ENCODE peak calls at places on chromosomes 7 and 10, in five cellular contexts. B, H, Z, J and I are unnamed samples.

GRCh38 chr7:121002-121401 is 71.4 kb upstream of the FAM20C start:
- DNase-seq in B (no peak), H (no peak), Z (no peak), J (no peak), I (no peak)

GRCh38 chr7:87966271-87966670 is 32.2 kb downstream of the ADAM22 start:
- DNase-seq in B (no peak), H (no peak), Z (no peak), J (no peak), I (no peak)

GRCh38 chr10:97532935-97533671 is 34.4 kb downstream of the UBTD1 start:
- DNase-seq in B (no peak), H (no peak), Z (peak; percentile 28), J (no peak), I (no peak)

GRCh38 chr7:102306916-102307677 is 20.4 kb downstream of the SH2B2 start:
- DNase-seq in B (no peak), H (no peak), Z (no peak), J (peak; percentile 40), I (peak; percentile 54)

GRCh38 chr10:58511765-58512469 is 755 bp upstream of the BICC1 start:
- DNase-seq in B (no peak), H (no peak), Z (no peak), J (no peak), I (peak; percentile 65)

GRCh38 chr10:94351089-94351488 is 11.7 kb downstream of the NOC3L start:
- DNase-seq in B (no peak), H (no peak), Z (no peak), J (no peak), I (no peak)

GRCh38 chr7:19984231-19984632 is 210.8 kb upstream of the TMEM196 start:
- DNase-seq in B (no peak), H (no peak), Z (no peak), J (no peak), I (no peak)

GRCh38 chr7:118232837-118233236 is 8.3 kb downstream of the ANKRD7 start:
- DNase-seq in B (no peak), H (no peak), Z (no peak), J (no peak), I (no peak)

GRCh38 chr10:97095701-97096300 is 90.0 kb downstream of the SLIT1 start:
- DNase-seq in B (no peak), H (no peak), Z (no peak), J (no peak), I (no peak)

GRCh38 chr7:137953692-137954470 is 48.0 kb downstream of the CREB3L2 start:
- DNase-seq in B (no peak), H (no peak), Z (peak; percentile 89), J (no peak), I (no peak)

GRCh38 chr10:130403153-130403890 is 267.1 kb downstream of the GLRX3 start:
- DNase-seq in B (no peak), H (no peak), Z (no peak), J (no peak), I (no peak)

GRCh38 chr7:107860241-107860961 is 30.6 kb upstream of the DLD start:
- DNase-seq in B (no peak), H (no peak), Z (no peak), J (no peak), I (no peak)

GRCh38 chr10:117601716-117602115 is 59.2 kb downstream of the EMX2 start:
- DNase-seq in B (peak; percentile 12), H (no peak), Z (no peak), J (no peak), I (no peak)

GRCh38 chr10:5640036-5640435 is 26.4 kb downstream of the ASB13 start:
- DNase-seq in B (no peak), H (no peak), Z (no peak), J (no peak), I (no peak)

GRCh38 chr10:43390791-43391190 is 18.2 kb downstream of the HNRNPF start:
- DNase-seq in B (peak; percentile 52), H (no peak), Z (no peak), J (no peak), I (no peak)

GRCh38 chr7:28155964-28156363 is 24.6 kb downstream of the JAZF1 start:
- DNase-seq in B (no peak), H (no peak), Z (no peak), J (no peak), I (no peak)

GRCh38 chr10:4918236-4918635 is 45.0 kb upstream of the AKR1C1 start:
- DNase-seq in B (no peak), H (no peak), Z (no peak), J (no peak), I (no peak)

GRCh38 chr10:122504551-122504950 is 43.2 kb downstream of the HTRA1 start:
- DNase-seq in B (peak; percentile 97), H (no peak), Z (peak; percentile 35), J (no peak), I (peak; percentile 96)

GRCh38 chr7:149280661-149281507 is 18.9 kb downstream of the ZNF783 start:
- DNase-seq in B (no peak), H (no peak), Z (no peak), J (no peak), I (no peak)

GRCh38 chr10:132185601-132186487 is 904 bp upstream of the DPYSL4 start:
- DNase-seq in B (no peak), H (peak; percentile 25), Z (no peak), J (no peak), I (no peak)

GRCh38 chr10:3471927-3472704 is 299.5 kb upstream of the PITRM1 start:
- DNase-seq in B (peak; percentile 80), H (no peak), Z (no peak), J (no peak), I (no peak)

GRCh38 chr7:80499350-80499955 is 12.4 kb downstream of the GNAT3 start:
- DNase-seq in B (peak; percentile 66), H (no peak), Z (no peak), J (no peak), I (no peak)

GRCh38 chr7:111914287-111914686 is 291.9 kb downstream of the DOCK4 start:
- DNase-seq in B (no peak), H (no peak), Z (no peak), J (no peak), I (no peak)

GRCh38 chr10:79463578-79464496 is 18.4 kb upstream of the ZCCHC24 start:
- DNase-seq in B (no peak), H (no peak), Z (no peak), J (no peak), I (peak; percentile 45)

GRCh38 chr7:23467731-23468720 is 2.3 kb downstream of the IGF2BP3 start:
- DNase-seq in B (no peak), H (no peak), Z (no peak), J (no peak), I (no peak)

GRCh38 chr7:1384113-1384415 is 75.2 kb downstream of the MICALL2 start:
- DNase-seq in B (no peak), H (no peak), Z (no peak), J (no peak), I (no peak)

GRCh38 chr10:76868088-76868949 is 769.3 kb downstream of the KCNMA1 start:
- DNase-seq in B (no peak), H (no peak), Z (no peak), J (no peak), I (no peak)

GRCh38 chr10:22683995-22684305 is 30.4 kb downstream of the PIP4K2A start:
- DNase-seq in B (no peak), H (no peak), Z (no peak), J (no peak), I (no peak)

GRCh38 chr10:132231656-132232552 is 45.2 kb downstream of the DPYSL4 start:
- DNase-seq in B (no peak), H (no peak), Z (no peak), J (no peak), I (no peak)

GRCh38 chr7:149762610-149763009 is 10.8 kb downstream of the ZNF467 start:
- DNase-seq in B (no peak), H (no peak), Z (no peak), J (no peak), I (no peak)

GRCh38 chr7:30367561-30367960 is 83.2 kb downstream of the ZNRF2 start:
- DNase-seq in B (no peak), H (no peak), Z (no peak), J (no peak), I (no peak)

GRCh38 chr7:112985377-112985987 is 101.1 kb downstream of the GPR85 start:
- DNase-seq in B (peak; percentile 69), H (no peak), Z (no peak), J (no peak), I (no peak)
- H3K4me1 ChIP-seq in B (no peaks in the 10 kb centered on the region), H (no peaks in the 10 kb centered on the region), Z (no peaks in the 10 kb centered on the region), J (no peaks in the 10 kb centered on the region), I (peaks cover 15% of the 10 kb centered on the region)

GRCh38 chr7:126686474-126686873 is 566.3 kb downstream of the GRM8 start:
- DNase-seq in B (no peak), H (no peak), Z (no peak), J (no peak), I (no peak)

GRCh38 chr7:126689037-126689436 is 563.7 kb downstream of the GRM8 start:
- DNase-seq in B (no peak), H (no peak), Z (no peak), J (no peak), I (no peak)

GRCh38 chr7:126682176-126682575 is 570.6 kb downstream of the GRM8 start:
- DNase-seq in B (no peak), H (no peak), Z (no peak), J (no peak), I (no peak)

GRCh38 chr7:126685596-126685995 is 567.1 kb downstream of the GRM8 start:
- DNase-seq in B (no peak), H (no peak), Z (no peak), J (no peak), I (no peak)

GRCh38 chr7:126685018-126685573 is 567.6 kb downstream of the GRM8 start:
- DNase-seq in B (no peak), H (no peak), Z (no peak), J (no peak), I (no peak)
- H3K4me3 ChIP-seq in B (no peak overlapping the region), H (no peak overlapping the region), Z (no peak overlapping the region), J (no peak overlapping the region), I (no peak overlapping the region)

GRCh38 chr7:99623091-99623693 is 6.4 kb downstream of the ZSCAN25 start:
- DNase-seq in B (no peak), H (no peak), Z (no peak), J (no peak), I (peak; percentile 17)

GRCh38 chr7:99619571-99620130 is 2.9 kb downstream of the ZSCAN25 start:
- DNase-seq in B (no peak), H (no peak), Z (no peak), J (no peak), I (no peak)

GRCh38 chr7:99618726-99619125 is 2.0 kb downstream of the ZSCAN25 start:
- DNase-seq in B (no peak), H (no peak), Z (peak; percentile 22), J (no peak), I (peak; percentile 20)

GRCh38 chr7:99622596-99622995 is 5.8 kb downstream of the ZSCAN25 start:
- DNase-seq in B (no peak), H (no peak), Z (no peak), J (no peak), I (no peak)

DNA sequence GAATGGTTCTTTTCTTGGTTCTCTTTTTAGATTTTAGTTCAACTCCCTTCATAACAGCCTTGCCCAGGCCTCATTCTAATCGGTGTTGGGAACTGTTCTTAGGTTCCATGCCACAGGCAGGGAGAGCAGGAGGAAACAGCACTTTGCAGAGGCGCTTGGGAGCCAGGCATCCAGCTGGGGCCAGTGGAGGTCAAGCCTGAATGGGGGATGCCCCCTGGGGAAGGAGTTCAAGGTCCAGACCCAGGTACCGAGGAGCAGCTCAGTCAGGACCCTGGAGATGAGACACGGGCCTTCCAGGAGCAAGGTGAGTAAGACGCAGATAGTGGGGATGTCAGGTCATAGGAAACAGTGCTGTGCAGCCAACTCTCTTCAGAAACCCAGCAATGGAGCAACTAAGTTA is 4.5 kb downstream of the ZSCAN25 start:
- DNase-seq in B (no peak), H (no peak), Z (no peak), J (no peak), I (no peak)
- H3K4me1 ChIP-seq in B (no peaks in the 10 kb centered on the region), H (peaks cover 57% of the 10 kb centered on the region), Z (peaks cover 16% of the 10 kb centered on the region), J (peaks cover 25% of the 10 kb centered on the region), I (peaks cover 12% of the 10 kb centered on the region)

GRCh38 chr7:106065560-106066500 is 46.3 kb downstream of the SYPL1 start:
- DNase-seq in B (peak; percentile 76), H (no peak), Z (no peak), J (no peak), I (no peak)
- H3K4me3 ChIP-seq in B (peak overlapping the region; percentile 30), H (no peak overlapping the region), Z (peak overlapping the region; percentile 17), J (no peak overlapping the region), I (peak overlapping the region; percentile 31)